ENCODE peak calls at places on chromosome 17, in seven cellular contexts. N is hepatocyte, K is neural progenitor cell, W is GM23338, O is GM23248, D is MM.1S, E is HCT116. C is an unnamed sample.

GRCh38 chr17:81365601-81366585 is 29.4 kb upstream of the BAHCC1 start:
- DNase-seq in N (peak; percentile 66), K (no peak), W (no peak), O (no peak), D (no peak), E (peak; percentile 89), C (peak; percentile 97)

GRCh38 chr17:42247734-42248133 is 28.5 kb downstream of the STAT5B start:
- DNase-seq in N (peak; percentile 35), K (no peak), W (no peak), O (peak; percentile 82), D (no peak), E (no peak), C (no peak)

GRCh38 chr17:69733171-69734014 is 318.9 kb downstream of the MAP2K6 start:
- DNase-seq in N (peak; percentile 43), K (no peak), W (no peak), O (peak; percentile 91), D (peak; percentile 24), E (no peak), C (peak; percentile 78)

GRCh38 chr17:80277751-80278671 is 17.4 kb downstream of the RNF213 start:
- DNase-seq in N (no peak), K (no peak), W (no peak), O (no peak), D (no peak), E (no peak), C (no peak)

GRCh38 chr17:68771867-68772515 is 170.8 kb upstream of the FAM20A start:
- DNase-seq in N (peak; percentile 59), K (peak; percentile 61), W (peak; percentile 77), O (peak; percentile 82), D (peak; percentile 77), E (peak; percentile 62), C (peak; percentile 81)

GRCh38 chr17:17078832-17079231 is 36.6 kb downstream of the MPRIP start:
- DNase-seq in N (no peak), K (no peak), W (no peak), O (no peak), D (no peak), E (no peak), C (no peak)

GRCh38 chr17:2796164-2797140 is at the start of gene RAP1GAP2:
- DNase-seq in N (no peak), K (no peak), W (no peak), O (no peak), D (peak; percentile 62), E (no peak), C (no peak)

GRCh38 chr17:16980061-16980460 is 8.1 kb upstream of the TNFRSF13B start:
- DNase-seq in N (no peak), K (no peak), W (no peak), O (peak; percentile 21), D (no peak), E (no peak), C (no peak)

GRCh38 chr17:57234252-57235092 is 21.9 kb upstream of the MSI2 start:
- DNase-seq in N (no peak), K (peak; percentile 24), W (peak; percentile 41), O (no peak), D (no peak), E (no peak), C (no peak)

GRCh38 chr17:42740699-42741098 is 4.1 kb downstream of the EZH1 start:
- DNase-seq in N (no peak), K (no peak), W (no peak), O (no peak), D (no peak), E (no peak), C (no peak)

GRCh38 chr17:59331929-59332889 is 754 bp downstream of the YPEL2 start:
- DNase-seq in N (peak; percentile 58), K (peak; percentile 58), W (peak; percentile 52), O (peak; percentile 70), D (no peak), E (no peak), C (no peak)

GRCh38 chr17:65707780-65708179 is 146.3 kb upstream of the AXIN2 start:
- DNase-seq in N (no peak), K (no peak), W (no peak), O (no peak), D (no peak), E (no peak), C (no peak)

GRCh38 chr17:72409405-72410002 is 288.7 kb downstream of the SOX9 start:
- DNase-seq in N (no peak), K (no peak), W (no peak), O (no peak), D (no peak), E (no peak), C (no peak)

GRCh38 chr17:68684860-68685493 is 83.8 kb upstream of the FAM20A start:
- DNase-seq in N (no peak), K (no peak), W (no peak), O (peak; percentile 54), D (no peak), E (no peak), C (no peak)

GRCh38 chr17:40032322-40033320 is 17.4 kb downstream of the CSF3 start:
- DNase-seq in N (no peak), K (no peak), W (no peak), O (no peak), D (no peak), E (no peak), C (no peak)

GRCh38 chr17:27323538-27324212 is 29.8 kb downstream of the WSB1 start:
- DNase-seq in N (peak; percentile 80), K (no peak), W (peak; percentile 48), O (peak; percentile 72), D (no peak), E (no peak), C (peak; percentile 66)

GRCh38 chr17:40062347-40063033 is at the start of gene THRA:
- DNase-seq in N (peak; percentile 92), K (peak; percentile 90), W (peak; percentile 78), O (peak; percentile 86), D (peak; percentile 72), E (no peak), C (peak; percentile 55)

GRCh38 chr17:4895121-4895520 is 4.2 kb upstream of the C17orf107 start:
- DNase-seq in N (no peak), K (no peak), W (no peak), O (no peak), D (no peak), E (no peak), C (no peak)

GRCh38 chr17:4897198-4897657 is 2.1 kb upstream of the C17orf107 start:
- DNase-seq in N (no peak), K (no peak), W (no peak), O (no peak), D (no peak), E (no peak), C (no peak)

GRCh38 chr17:4893721-4894560 is 5.4 kb upstream of the C17orf107 start:
- DNase-seq in N (no peak), K (no peak), W (no peak), O (no peak), D (no peak), E (no peak), C (no peak)

GRCh38 chr17:4896332-4897197 is 2.8 kb upstream of the C17orf107 start:
- DNase-seq in N (no peak), K (no peak), W (no peak), O (no peak), D (no peak), E (no peak), C (no peak)

DNA sequence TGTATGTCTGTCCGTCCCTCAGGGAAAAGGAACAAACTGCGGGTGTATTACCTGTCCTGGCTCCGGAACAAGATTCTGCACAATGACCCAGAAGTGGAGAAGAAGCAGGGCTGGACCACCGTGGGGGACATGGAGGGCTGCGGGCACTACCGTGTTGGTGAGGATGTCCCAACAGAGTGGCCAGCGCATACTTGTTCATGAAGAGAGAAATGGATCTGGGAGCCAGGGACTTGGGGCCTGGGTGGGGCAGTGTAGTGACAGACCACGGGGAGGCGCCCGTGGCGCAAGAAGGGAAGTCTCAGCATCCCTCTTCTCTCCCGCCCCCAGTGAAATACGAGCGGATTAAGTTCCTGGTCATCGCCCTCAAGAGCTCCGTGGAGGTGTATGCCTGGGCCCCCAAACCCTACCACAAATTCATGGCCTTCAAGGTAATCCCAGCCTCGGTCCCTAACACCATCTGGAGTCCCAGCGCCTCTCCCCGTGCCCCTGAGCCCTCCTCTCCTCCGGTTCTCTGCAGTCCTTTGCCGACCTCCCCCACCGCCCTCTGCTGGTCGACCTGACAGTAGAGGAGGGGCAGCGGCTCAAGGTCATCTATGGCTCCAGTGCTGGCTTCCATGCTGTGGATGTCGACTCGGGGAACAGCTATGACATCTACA is 3.5 kb upstream of the C17orf107 start:
- DNase-seq in N (no peak), K (peak; percentile 36), W (peak; percentile 82), O (no peak), D (no peak), E (no peak), C (no peak)
- H3K4me1 ChIP-seq in N (peaks cover 4% of the 10 kb centered on the region), K (no peaks in the 10 kb centered on the region), W (peaks cover 5% of the 10 kb centered on the region), O (no peaks in the 10 kb centered on the region), D (no peaks in the 10 kb centered on the region), E (no peaks in the 10 kb centered on the region), C (no peaks in the 10 kb centered on the region)

GRCh38 chr17:43967251-43967875 is 13.6 kb upstream of the PYY start:
- DNase-seq in N (no peak), K (no peak), W (no peak), O (peak; percentile 46), D (no peak), E (no peak), C (no peak)
- TF ChIP-seq EZH2phosphoT487 in N (no peak), K (no peak), W (no peak), O (no peak), D (no peak), E (no peak), C (no peak)

DNA sequence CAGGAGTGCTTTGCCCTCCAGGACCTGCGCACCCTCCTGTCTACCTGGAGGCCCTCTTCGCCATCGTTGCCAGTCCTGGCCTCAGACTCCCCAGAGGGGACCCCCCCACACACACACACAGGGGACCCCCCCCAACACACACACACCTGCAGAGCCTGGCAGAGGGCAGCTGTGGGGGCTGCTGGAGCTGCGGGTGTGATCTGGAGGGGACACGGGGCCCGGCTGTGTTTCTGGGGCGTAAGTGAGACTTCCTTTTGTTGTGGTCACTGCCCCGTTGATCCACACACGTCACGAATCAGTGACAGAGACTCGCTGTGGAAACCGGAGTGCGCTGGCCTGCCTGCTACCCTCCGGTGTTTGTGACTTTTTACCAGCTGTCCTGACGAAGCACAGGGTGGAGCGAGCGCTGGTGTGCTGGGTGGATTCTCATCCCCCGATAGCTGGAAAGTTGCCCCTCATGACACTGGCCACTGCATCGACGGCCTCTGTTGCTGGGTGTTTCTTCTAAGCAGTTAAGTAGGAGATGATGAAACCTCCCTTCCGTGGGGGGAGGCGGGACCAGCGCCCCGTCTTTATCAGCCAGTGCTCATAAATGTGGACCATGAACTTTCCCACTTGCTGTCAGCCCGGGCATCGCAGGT is 2.3 kb downstream of the METRNL start:
- DNase-seq in N (peak; percentile 86), K (no peak), W (no peak), O (peak; percentile 90), D (no peak), E (no peak), C (no peak)
- TF ChIP-seq EZH2 in N (no peak), K (no peak), W (no peak), O (no peak), D (no peak), E (no peak), C (no peak)

GRCh38 chr17:29590979-29591736 is 1.7 kb upstream of the GIT1 start:
- DNase-seq in N (peak; percentile 71), K (peak; percentile 76), W (peak; percentile 86), O (peak; percentile 77), D (no peak), E (peak; percentile 48), C (no peak)
- H3K4me1 ChIP-seq in N (peaks cover 42% of the 10 kb centered on the region), K (peaks cover 57% of the 10 kb centered on the region), W (peaks cover 32% of the 10 kb centered on the region), O (peaks cover 30% of the 10 kb centered on the region), D (peaks cover 36% of the 10 kb centered on the region), E (peaks cover 36% of the 10 kb centered on the region), C (peaks cover 49% of the 10 kb centered on the region)

GRCh38 chr17:18185832-18186231 is 2.2 kb downstream of the ALKBH5 start:
- DNase-seq in N (no peak), K (no peak), W (no peak), O (peak; percentile 76), D (no peak), E (no peak), C (no peak)
- TF ChIP-seq EZH2phosphoT487 in N (no peak), K (no peak), W (no peak), O (no peak), D (no peak), E (no peak), C (no peak)

GRCh38 chr17:44967026-44967906 is 837 bp downstream of the C1QL1 start:
- DNase-seq in N (no peak), K (peak; percentile 34), W (peak; percentile 59), O (no peak), D (no peak), E (no peak), C (no peak)
- TF ChIP-seq EZH2 in N (peak; percentile 97), K (peak; percentile 99), W (peak; percentile 91), O (peak; percentile 67), D (no peak), E (no peak), C (no peak)

C was measured in PC-3.